ENCODE peak calls at places on chromosomes 16 and 17, in four cellular contexts. Y is fibroblast of mammary gland, B is Calu3, R is Caco-2. I is an unnamed sample.

GRCh38 chr17:72004011-72004427 is 116.8 kb upstream of the SOX9 start:
- DNase-seq in R (no peak), B (no peak), Y (peak; percentile 45), I (no peak)

GRCh38 chr16:17724242-17724898 is 253.6 kb upstream of the XYLT1 start:
- DNase-seq in Y (peak; percentile 80), R (no peak), B (no peak), I (no peak)

GRCh38 chr16:54282202-54282922 is 4.2 kb downstream of the IRX3 start:
- DNase-seq in B (peak; percentile 73), Y (peak; percentile 29), R (peak; percentile 45), I (peak; percentile 75)

GRCh38 chr16:62225675-62226074 is 189.4 kb upstream of the CDH8 start:
- DNase-seq in R (peak; percentile 89), B (no peak), Y (peak; percentile 15), I (peak; percentile 81)

GRCh38 chr17:39787743-39788484 is 50.2 kb downstream of the GRB7 start:
- DNase-seq in B (peak; percentile 80), Y (no peak), R (no peak), I (no peak)

GRCh38 chr17:53979991-53980390 is 157.3 kb downstream of the KIF2B start:
- DNase-seq in R (no peak), B (no peak), Y (no peak), I (no peak)

GRCh38 chr16:16021988-16022682 is 72.7 kb downstream of the ABCC1 start:
- DNase-seq in Y (peak; percentile 98), B (peak; percentile 93), R (peak; percentile 53), I (peak; percentile 58)

GRCh38 chr16:75087040-75087979 is 29.3 kb downstream of the LDHD start:
- DNase-seq in Y (peak; percentile 67), R (no peak), B (no peak), I (no peak)

GRCh38 chr16:8645141-8645521 is 23.6 kb downstream of the METTL22 start:
- DNase-seq in B (no peak), R (no peak), Y (no peak), I (no peak)

GRCh38 chr16:57308041-57308440 is 23.6 kb upstream of the PLLP start:
- DNase-seq in Y (no peak), B (no peak), R (no peak), I (no peak)

GRCh38 chr16:8887952-8888560 is 5.9 kb downstream of the LITAFD start:
- DNase-seq in Y (peak; percentile 83), R (no peak), B (no peak), I (no peak)

GRCh38 chr17:35856603-35857002 is 12.1 kb downstream of the HEATR9 start:
- DNase-seq in R (no peak), Y (no peak), B (no peak), I (no peak)

GRCh38 chr17:31722251-31723056 is 136.6 kb downstream of the COPRS start:
- DNase-seq in B (no peak), Y (no peak), R (no peak), I (no peak)

GRCh38 chr16:600781-601180 is 10.9 kb downstream of the RAB40C start:
- DNase-seq in R (no peak), B (no peak), Y (no peak), I (no peak)
- TF ChIP-seq CTCF in R (peak; percentile 47), B (peak; percentile 25), Y (peak; percentile 16), I (peak; percentile 18)

DNA sequence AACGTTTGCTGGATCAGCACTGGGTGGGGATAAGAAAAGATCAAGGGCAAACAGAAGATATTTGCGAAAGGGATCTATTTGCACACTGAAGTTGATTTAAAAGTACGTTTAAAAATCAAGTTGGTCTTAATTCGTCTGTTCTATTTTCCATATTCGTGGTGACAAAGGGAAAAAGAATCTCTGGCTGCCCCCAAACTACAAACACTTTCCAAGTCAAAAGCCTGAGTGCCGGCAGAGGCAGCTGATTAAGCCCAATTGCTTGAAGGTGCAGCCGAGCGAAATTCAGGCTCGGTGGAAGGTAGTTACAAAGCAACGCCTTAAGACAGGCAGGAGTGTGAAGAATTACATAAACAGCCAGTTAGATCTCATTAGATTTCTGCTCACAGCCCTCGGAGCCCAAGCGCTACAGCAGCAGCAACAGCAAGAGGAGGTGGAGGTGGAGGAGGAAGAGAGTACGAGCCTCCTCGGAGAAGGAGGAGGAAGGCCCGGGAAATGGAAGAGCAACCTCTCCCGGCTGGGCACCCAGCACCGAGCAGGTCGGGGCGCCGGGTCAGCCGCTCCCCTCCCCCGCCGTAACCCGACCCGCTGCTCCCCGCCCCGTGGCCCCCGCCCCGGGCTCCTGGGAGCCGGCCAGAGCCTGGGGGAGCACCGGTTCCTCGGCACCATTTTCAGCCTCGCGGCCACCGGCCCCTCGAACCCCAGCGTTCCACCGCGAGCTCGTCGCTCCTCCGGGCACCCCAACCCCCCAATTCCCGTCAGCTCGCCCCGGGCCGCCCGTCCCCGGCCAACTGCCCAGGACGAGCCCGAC is 890 bp downstream of the TOB1 start:
- DNase-seq in R (peak; percentile 79), Y (peak; percentile 33), B (peak; percentile 78), I (peak; percentile 48)
- TF ChIP-seq CTCF in R (no peak), Y (no peak), B (no peak), I (no peak)

GRCh38 chr17:34639706-34640425 is 60.5 kb downstream of the TMEM132E start:
- DNase-seq in B (no peak), R (no peak), Y (no peak), I (no peak)

GRCh38 chr17:34637041-34637547 is 57.7 kb downstream of the TMEM132E start:
- DNase-seq in Y (no peak), B (no peak), R (no peak), I (no peak)

GRCh38 chr17:34641368-34641767 is 62.0 kb downstream of the TMEM132E start:
- DNase-seq in R (no peak), B (no peak), Y (no peak), I (no peak)

GRCh38 chr17:34637548-34638525 is 58.5 kb downstream of the TMEM132E start:
- DNase-seq in Y (peak; percentile 58), B (peak; percentile 86), R (peak; percentile 84), I (peak; percentile 89)

DNA sequence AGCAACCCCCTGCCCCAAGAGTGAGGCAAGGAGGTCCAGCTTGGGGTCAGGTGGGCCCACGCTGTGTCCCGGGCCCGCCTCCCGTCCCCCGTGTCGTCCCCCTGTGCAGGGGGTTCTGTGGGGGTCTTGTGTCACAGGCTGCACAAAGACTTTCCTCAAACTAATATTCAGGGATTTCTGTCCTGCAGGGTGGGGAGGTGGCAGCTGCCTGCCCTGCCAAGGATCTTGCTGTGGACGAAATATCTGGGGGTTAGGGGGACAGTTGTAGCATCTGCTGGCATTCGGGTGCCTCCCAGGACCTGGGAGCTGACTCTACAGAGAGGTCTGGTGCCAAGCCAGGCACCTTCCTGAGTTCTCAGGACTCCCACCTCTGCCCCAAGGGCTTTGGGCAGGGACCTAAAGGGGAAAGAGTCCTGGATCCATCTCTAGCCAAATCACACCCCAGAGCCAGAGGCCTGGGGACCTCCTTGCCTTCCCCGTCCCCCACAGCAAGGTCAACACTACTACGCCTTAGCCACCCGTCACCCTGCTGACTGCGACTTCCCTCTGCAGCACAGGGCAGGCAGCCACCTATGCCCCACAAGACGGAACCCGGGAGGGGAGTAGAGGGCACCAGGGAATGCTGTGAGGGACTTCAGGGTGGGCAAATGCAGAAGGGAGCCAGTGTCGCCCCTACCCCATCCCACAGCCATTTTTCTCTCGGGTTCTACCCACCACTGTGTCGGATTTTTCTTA is 59.3 kb downstream of the TMEM132E start:
- DNase-seq in R (no peak), B (no peak), Y (no peak), I (no peak)
- TF ChIP-seq CTCF in R (no peak), B (no peak), Y (no peak), I (peak; percentile 49)

DNA sequence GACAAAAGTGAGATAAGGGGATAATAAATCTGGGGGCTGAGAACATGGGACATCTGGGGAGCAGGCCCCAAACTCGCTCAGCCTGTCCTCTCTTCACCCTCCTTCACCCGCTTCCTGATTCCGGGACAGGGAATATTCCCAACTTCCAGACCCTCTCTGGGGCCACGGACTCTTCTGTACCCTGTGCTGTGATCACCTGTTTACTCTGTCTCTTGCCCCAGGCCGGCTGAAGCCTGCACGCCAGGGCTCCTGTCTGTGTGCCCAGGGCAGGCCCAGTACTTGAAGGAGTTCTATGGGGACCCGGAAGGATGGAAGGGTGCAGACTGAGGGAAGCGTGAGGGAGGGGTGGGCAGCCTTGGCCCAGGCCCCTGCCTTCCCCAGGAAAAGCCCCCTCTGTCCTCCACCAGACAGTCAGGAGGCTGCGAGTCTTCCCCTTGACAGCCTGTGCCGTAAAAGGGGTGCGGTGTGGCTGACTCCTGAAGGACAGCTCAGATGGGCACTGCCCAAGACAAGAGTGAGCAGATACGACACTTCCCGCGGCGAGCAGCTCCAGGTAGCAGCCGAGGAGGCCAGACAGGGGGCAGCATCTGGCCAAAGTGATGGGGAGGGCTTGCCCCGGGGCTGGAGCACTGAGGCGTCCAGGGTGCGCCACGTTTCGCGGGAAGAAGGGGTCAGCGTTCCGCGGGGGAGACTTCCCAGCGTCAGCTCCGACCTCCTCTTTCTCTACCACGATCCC is 1.0 kb upstream of the CCNF start:
- DNase-seq in Y (peak; percentile 35), B (peak; percentile 70), R (peak; percentile 70), I (peak; percentile 61)
- TF ChIP-seq CTCF in Y (peak; percentile 31), B (no peak), R (peak; percentile 41), I (no peak)

DNA sequence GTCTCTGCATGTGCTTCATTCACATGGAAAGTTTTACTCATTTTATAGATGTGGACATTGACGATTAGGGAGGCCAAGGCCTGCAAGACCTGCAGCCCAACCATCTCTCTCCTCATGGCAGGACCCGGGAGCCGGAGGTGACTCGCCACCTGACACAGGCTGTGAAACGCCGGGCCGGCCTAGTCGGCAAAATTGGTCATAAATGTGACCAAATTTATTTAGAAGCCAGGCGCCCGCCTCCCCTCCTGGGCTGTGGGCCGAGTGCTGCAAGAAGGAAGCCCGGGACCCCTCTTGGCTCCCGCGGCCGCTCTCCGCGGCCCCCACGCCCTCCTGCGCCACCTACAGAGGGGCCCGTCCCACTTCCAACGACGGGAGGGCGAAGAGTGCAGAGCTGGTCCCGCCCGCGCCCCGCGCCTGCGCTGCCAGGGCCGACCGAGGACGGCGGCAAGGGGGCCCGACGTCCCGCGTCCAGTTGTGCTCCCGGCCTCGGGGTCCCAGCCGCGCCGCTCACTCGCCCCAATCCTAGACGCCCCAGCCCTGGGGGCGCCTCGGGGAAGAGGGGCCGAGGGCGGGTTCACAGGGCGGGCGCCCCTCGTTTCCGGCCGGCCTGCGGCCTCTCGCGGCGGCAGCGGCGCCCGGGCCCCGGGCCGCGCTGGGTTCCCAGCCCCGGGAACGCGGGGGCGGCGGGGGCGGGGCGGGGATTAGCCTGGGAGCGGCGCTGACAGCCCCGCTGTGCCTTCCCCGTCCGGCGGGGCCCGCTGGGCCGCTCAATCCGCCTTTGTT is 47.5 kb downstream of the WNT3 start:
- DNase-seq in R (peak; percentile 75), Y (peak; percentile 47), B (peak; percentile 82), I (peak; percentile 70)
- TF ChIP-seq CTCF in R (no peak), Y (no peak), B (peak; percentile 52), I (no peak)

DNA sequence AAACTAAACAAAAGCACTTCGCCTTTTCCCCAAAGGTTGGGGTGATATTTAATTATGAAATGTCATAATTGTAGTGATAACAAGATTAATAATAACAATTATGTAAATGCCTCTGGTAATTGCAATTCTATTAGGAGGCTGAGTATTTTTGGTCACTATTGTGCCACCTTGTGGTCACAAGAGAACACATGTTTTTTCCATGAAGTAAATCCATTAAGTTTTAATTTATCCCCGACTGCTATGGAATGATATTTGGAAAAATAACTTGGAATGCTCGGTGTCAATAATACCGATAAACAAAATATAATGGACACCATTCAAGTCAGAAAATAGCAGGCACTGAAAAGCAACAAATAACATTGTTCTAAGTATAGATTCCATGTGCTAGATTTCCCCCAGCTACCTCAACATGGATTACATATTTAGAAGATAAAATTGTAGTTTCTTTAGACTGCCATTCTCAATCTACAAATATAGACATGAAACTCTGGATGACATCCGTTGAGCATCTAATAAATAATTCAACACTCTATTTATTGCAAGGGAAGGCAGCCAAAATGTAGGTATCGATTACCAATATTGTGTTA is 25.0 kb upstream of the KCNJ2 start:
- DNase-seq in B (no peak), R (no peak), Y (peak; percentile 59), I (no peak)
- TF ChIP-seq CTCF in B (peak; percentile 39), R (peak; percentile 52), Y (peak; percentile 58), I (peak; percentile 87)